ENCODE peak calls at places on chromosomes 12 and 14, in seven cellular contexts. W is Calu3, B is transverse colon, J is colonic mucosa, U is tibial nerve, E is thoracic aorta, N is left ventricle myocardium inferior. O is an unnamed sample.

GRCh38 chr14:54650331-54651017 is 83.5 kb downstream of the SAMD4A start:
- DNase-seq in J (peak; percentile 53), E (no peak), U (peak; percentile 33), N (no peak), W (no peak), B (peak; percentile 34), O (no peak)

GRCh38 chr12:49037947-49038237 is 19.3 kb upstream of the PRKAG1 start:
- DNase-seq in W (no peak), N (no peak), E (no peak), J (no peak), B (no peak), U (no peak), O (no peak)

GRCh38 chr14:95544588-95544987 is 9.7 kb downstream of the GLRX5 start:
- DNase-seq in U (no peak), W (no peak), J (no peak), E (no peak), N (peak; percentile 46), B (no peak), O (no peak)

GRCh38 chr12:109605599-109606228 is 32.1 kb downstream of the MVK start:
- DNase-seq in E (no peak), N (no peak), U (no peak), B (no peak), W (no peak), J (no peak), O (no peak)

GRCh38 chr12:93624595-93625294 is 52.3 kb downstream of the SOCS2 start:
- DNase-seq in J (no peak), B (no peak), N (no peak), W (no peak), U (no peak), E (no peak), O (no peak)

GRCh38 chr14:77302926-77303325 is 17.8 kb downstream of the POMT2 start:
- DNase-seq in U (no peak), N (no peak), E (no peak), B (no peak), W (peak; percentile 31), J (no peak), O (no peak)

GRCh38 chr14:26597136-26598080 is at the start of gene NOVA1:
- DNase-seq in B (peak; percentile 13), N (peak; percentile 21), E (no peak), W (no peak), J (peak; percentile 38), U (peak; percentile 17), O (no peak)

GRCh38 chr12:14698555-14698954 is 2.2 kb upstream of the GUCY2C start:
- DNase-seq in B (no peak), J (no peak), E (no peak), N (no peak), W (no peak), U (no peak), O (no peak)

GRCh38 chr12:31215521-31216232 is 110.3 kb downstream of the SINHCAF start:
- DNase-seq in E (no peak), U (no peak), J (no peak), B (no peak), N (peak; percentile 71), W (no peak), O (no peak)

GRCh38 chr14:29282169-29282568 is 515.6 kb downstream of the FOXG1 start:
- DNase-seq in W (no peak), B (no peak), N (no peak), J (no peak), U (no peak), E (no peak), O (no peak)

GRCh38 chr12:90299121-90299520 is 590.5 kb upstream of the ATP2B1 start:
- DNase-seq in B (no peak), W (no peak), U (no peak), N (no peak), E (no peak), J (no peak), O (no peak)